ENCODE peak calls at places on chromosomes 11 and 22, in four cellular contexts. V, K, H and E are unnamed samples.

GRCh38 chr11:70116386-70117077 is 38.4 kb downstream of the ANO1 start:
- DNase-seq in K (no peak), H (no peak), V (no peak), E (no peak)

GRCh38 chr11:117199061-117199915 is at the start of gene TAGLN:
- DNase-seq in V (peak; percentile 60), K (no peak), H (peak; percentile 53), E (peak; percentile 98)

GRCh38 chr11:88651556-88651955 is 314.0 kb upstream of the CTSC start:
- DNase-seq in V (no peak), H (no peak), K (no peak), E (no peak)

GRCh38 chr11:46352063-46352841 is 5.0 kb downstream of the DGKZ start:
- DNase-seq in H (peak; percentile 26), V (peak; percentile 82), K (peak; percentile 76), E (peak; percentile 93)

GRCh38 chr11:118975771-118976709 is 4.5 kb downstream of the FOXR1 start:
- DNase-seq in H (peak; percentile 19), V (no peak), K (no peak), E (no peak)

GRCh38 chr11:90113541-90113940 is 20.9 kb upstream of the NAALAD2 start:
- DNase-seq in H (peak; percentile 48), K (no peak), V (no peak), E (no peak)

GRCh38 chr11:6116638-6117037 is 9.2 kb downstream of the OR56B4 start:
- DNase-seq in K (no peak), H (no peak), V (no peak), E (no peak)

GRCh38 chr11:87180743-87181142 is 143.0 kb downstream of the TMEM135 start:
- DNase-seq in V (no peak), H (peak; percentile 23), K (no peak), E (no peak)

GRCh38 chr11:61116426-61117214 is 14.3 kb downstream of the CD5 start:
- DNase-seq in K (no peak), H (peak; percentile 23), V (no peak), E (peak; percentile 49)

GRCh38 chr11:65013692-65014145 is 241 bp upstream of the ARL2 start:
- DNase-seq in K (peak; percentile 85), H (peak; percentile 89), V (peak; percentile 94), E (no peak)

GRCh38 chr22:46180370-46181137 is 30.2 kb downstream of the PPARA start:
- DNase-seq in K (no peak), H (no peak), V (no peak), E (no peak)

GRCh38 chr22:34370711-34371110 is 450.4 kb upstream of the LARGE1 start:
- DNase-seq in V (no peak), H (no peak), K (no peak), E (no peak)

GRCh38 chr22:32969502-32969901 is 88.7 kb downstream of the SYN3 start:
- DNase-seq in K (no peak), H (no peak), V (no peak), E (no peak)

GRCh38 chr22:34850010-34850409 is 215.9 kb upstream of the ISX start:
- DNase-seq in H (no peak), K (no peak), V (no peak), E (no peak)

GRCh38 chr11:62680825-62681240 is 2.0 kb upstream of the UBXN1 start:
- DNase-seq in K (no peak), H (peak; percentile 85), V (no peak), E (no peak)

GRCh38 chr11:69656536-69657455 is 15.8 kb downstream of the CCND1 start:
- DNase-seq in K (peak; percentile 17), H (no peak), V (no peak), E (peak; percentile 59)

GRCh38 chr22:37967637-37968451 is 14.3 kb downstream of the POLR2F start:
- DNase-seq in H (no peak), V (no peak), K (no peak), E (no peak)

GRCh38 chr22:39454385-39454871 is 2.4 kb upstream of the MGAT3 start:
- DNase-seq in K (no peak), H (no peak), V (no peak), E (no peak)

GRCh38 chr11:85718991-85719807 is 33.2 kb upstream of the CCDC89 start:
- DNase-seq in H (peak; percentile 99), K (no peak), V (peak; percentile 21), E (no peak)

DNA sequence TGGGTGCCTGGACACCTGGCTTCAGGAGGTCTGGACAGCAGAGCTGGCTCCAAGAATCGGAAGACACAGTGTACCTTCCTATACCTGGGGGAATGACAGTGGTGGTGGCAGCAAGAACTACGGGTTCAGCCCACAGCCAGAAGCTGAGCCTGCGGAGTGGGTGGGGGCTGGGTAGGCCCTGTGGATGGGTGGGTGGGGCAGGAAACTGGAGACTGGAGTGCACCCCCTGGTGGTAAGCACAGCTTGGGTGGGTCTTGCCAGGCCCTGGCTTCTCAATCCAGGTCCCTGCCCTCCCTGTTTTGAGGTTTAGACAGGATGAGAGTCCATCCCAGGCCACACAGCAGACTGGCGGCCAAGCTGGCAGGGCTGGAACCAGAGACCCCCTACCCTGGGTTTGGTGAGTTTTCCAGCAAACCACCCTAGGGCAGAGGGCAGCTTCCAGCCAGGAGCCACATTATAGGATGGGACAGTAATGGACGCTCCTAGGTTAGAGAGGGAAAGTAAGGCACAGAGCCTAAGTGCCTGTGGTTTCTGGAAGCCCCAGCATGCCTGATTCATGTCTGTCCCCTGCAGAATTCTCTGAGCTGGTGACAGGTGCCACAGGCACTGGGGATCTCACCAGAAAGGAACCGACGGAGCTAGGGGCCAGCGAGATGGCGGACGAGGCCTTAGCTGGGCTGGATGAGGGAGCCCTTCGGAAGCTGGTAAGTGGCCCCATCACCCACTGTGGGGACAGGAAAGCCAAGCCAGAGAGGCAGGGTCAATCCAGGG is 1.7 kb downstream of the SMTN start:
- DNase-seq in H (peak; percentile 56), K (peak; percentile 50), V (peak; percentile 56), E (no peak)
- TF ChIP-seq CTCF in H (peak; percentile 58), K (peak; percentile 25), V (peak; percentile 20), E (peak; percentile 74)

DNA sequence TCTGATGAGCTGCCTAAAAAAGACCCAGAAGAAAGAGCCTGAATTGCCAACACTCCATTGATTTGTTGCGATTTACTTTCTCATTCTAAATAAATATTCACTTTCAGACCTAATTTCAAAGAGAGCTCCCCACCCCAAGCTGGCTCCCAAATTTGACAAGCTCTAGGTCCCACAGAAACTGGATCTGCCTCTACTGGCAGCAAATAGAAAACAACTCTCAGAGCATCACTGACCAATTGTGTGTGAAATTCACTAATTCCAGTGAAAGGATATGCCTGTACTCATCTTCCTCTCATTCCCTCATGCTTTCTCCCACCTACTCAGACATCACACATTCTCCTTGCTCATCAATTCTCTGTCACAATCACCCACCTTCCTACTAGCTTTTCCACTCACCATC is 249.1 kb downstream of the DCDC1 start:
- DNase-seq in H (no peak), V (no peak), K (no peak), E (no peak)
- TF ChIP-seq CTCF in H (no peak), V (no peak), K (no peak), E (no peak)

DNA sequence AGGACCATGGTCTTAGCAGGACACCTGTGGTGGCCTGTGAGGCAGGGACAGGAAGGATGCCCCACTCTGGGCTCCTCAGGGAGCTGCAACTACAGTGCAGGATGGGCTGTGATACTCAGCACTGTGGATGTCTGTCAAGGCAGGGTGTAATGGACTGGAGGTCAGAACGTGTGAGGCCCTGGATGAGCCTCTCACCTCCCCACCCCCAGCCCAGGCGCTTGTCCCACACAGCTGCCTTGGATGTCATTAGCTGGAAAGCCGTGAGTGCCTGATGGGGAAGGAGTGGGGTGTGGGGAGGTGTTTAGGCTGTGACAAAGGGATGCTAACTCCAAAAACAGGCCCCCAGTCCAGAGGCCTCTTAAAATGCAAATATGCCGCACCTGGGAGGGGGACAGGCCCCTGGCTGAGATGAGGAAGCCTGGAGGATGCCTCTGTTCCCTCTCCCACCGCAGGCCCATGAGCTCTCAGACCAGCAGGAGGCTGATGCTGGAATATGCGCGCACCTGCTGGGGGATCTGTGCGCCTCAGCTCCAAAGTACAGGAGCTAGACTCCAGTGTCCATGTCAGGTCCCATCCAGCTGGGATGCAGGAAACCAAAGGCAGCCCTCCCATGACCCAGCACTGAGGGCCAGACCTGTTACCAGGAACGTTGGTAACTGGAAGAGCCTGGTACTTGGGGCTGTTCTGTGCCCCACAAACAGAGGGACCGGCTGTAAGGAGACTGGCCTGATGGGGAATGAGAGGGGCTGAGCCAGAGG is 25.1 kb downstream of the RSPH14 start:
- DNase-seq in H (no peak), K (no peak), V (no peak), E (no peak)
- TF ChIP-seq CTCF in H (no peak), K (no peak), V (no peak), E (no peak)

GRCh38 chr11:104905271-104905670 is 7.0 kb upstream of the CASP12 start:
- DNase-seq in K (no peak), V (no peak), H (peak; percentile 26), E (no peak)
- TF ChIP-seq CTCF in K (no peak), V (peak; percentile 15), H (peak; percentile 56), E (peak; percentile 58)

GRCh38 chr22:50008151-50009040 is 4.2 kb downstream of the IL17REL start:
- DNase-seq in V (peak; percentile 4), K (no peak), H (peak; percentile 57), E (peak; percentile 79)

GRCh38 chr22:50010676-50011446 is 1.7 kb downstream of the IL17REL start:
- DNase-seq in K (no peak), H (no peak), V (peak; percentile 25), E (peak; percentile 75)

GRCh38 chr22:50007057-50007511 is 5.5 kb downstream of the IL17REL start:
- DNase-seq in K (no peak), V (no peak), H (peak; percentile 54), E (no peak)

GRCh38 chr22:50009765-50010675 is 2.5 kb downstream of the IL17REL start:
- DNase-seq in K (no peak), H (no peak), V (peak; percentile 2), E (peak; percentile 92)

DNA sequence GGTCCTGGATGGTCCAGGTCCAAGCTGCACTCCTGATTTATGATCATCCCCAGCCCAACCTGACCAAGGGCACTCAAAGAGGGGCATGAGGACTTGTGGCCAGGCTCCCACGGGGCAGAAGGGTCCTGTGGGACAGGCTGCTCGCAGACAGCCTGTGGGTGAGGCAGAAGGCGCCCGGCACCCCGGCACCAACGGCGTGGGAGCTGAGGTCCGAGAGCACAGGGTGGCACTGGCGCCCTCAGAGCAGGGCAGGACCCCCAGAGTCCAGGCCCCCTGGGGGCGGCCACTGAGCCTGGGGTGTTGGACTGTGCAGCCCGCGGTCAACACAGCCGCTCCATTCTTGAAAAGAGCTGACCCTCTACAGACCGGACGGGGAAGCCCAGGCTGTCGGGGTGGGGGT is 3.3 kb downstream of the IL17REL start:
- DNase-seq in V (peak; percentile 2), K (no peak), H (no peak), E (peak; percentile 88)
- TF ChIP-seq CTCF in V (no peak), K (no peak), H (no peak), E (no peak)

DNA sequence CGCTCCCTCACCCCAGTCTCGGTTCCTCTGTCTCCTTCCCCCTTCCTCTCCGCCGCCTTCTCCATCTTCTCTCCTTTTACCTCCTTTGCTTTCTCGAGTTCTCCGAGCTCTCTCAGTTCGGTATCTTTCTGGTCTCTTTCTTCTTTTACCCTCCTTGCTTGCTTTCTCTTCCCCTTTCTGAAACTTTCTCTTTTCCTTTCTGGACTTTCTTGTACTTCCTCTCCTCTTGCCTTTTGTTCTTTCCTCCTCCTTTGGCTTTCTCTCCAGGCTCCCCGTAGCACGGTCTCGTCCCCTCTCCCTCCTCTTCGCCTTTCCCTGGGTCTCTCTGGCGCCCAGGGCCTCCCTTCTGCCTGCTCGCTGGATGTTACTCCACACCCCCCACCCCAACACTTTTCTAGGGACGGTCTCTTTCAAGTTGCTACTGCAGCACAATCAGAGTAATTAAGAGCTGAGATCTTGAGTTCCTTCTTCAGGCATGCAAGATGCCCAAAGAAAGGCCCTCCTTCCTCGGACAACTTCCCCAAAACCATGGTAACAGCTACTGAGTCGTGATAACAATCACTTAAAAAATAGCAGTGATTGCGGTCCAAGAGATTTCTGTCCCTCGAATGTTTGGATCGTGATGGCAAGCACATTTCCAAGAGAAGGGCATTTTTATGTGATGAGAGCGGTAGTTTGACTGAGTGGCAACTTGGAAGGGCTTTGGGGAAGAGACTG is 487 bp upstream of the TENM4 start:
- DNase-seq in K (no peak), V (peak; percentile 35), H (no peak), E (no peak)
- TF ChIP-seq CTCF in K (no peak), V (peak; percentile 3), H (no peak), E (peak; percentile 6)